ENCODE peak calls at places on chromosomes 7 and 10, in ten cellular contexts. K is left ventricle myocardium inferior; T is SW480; P is stimulated activated CD8-positive, alpha-beta memory T cell treated with anti-CD3 and anti-CD28 coated beads, Interleukin-7, amount 100 ng/mL, for 1 hour; B is AML-193; L is lower leg skin; W is KBM-7; I is brain microvascular endothelial cell; X is left cardiac atrium; C is H9. M is an unnamed sample.

GRCh38 chr10:35739998-35740397 is 97.9 kb upstream of the FZD8 start:
- DNase-seq in K (no peak), L (no peak), T (no peak), X (no peak), W (no peak), I (peak), B (no peak), C (no peak), P (no peak), M (no peak)

GRCh38 chr10:73915206-73915851 is 4.4 kb downstream of the PLAU start:
- DNase-seq in T (no peak), C (no peak), I (no peak), P (no peak), L (no peak), X (no peak), K (no peak), B (no peak), W (no peak), M (no peak)

GRCh38 chr10:7408494-7409044 is 2.3 kb downstream of the SFMBT2 start:
- DNase-seq in K (peak), T (no peak), B (peak), L (peak), C (peak), P (no peak), X (peak), I (no peak), W (peak), M (peak)

GRCh38 chr7:124208173-124208572 is 175.3 kb upstream of the TMEM229A start:
- DNase-seq in T (no peak), C (no peak), K (no peak), B (no peak), L (no peak), W (no peak), I (no peak), P (no peak), X (no peak), M (no peak)

GRCh38 chr10:6037975-6038624 is 24.1 kb downstream of the IL2RA start:
- DNase-seq in C (no peak), L (no peak), X (no peak), P (no peak), B (no peak), W (no peak), K (no peak), T (no peak), I (no peak), M (no peak)

GRCh38 chr7:151150388-151150787 is 17.1 kb downstream of the GBX1 start:
- DNase-seq in X (no peak), W (no peak), T (no peak), K (no peak), C (no peak), I (no peak), P (no peak), L (no peak), B (no peak), M (no peak)

GRCh38 chr7:137874390-137874789 is 27.6 kb upstream of the DGKI start:
- DNase-seq in W (no peak), T (no peak), B (no peak), I (peak), L (no peak), X (no peak), K (no peak), P (no peak), C (no peak), M (no peak)

GRCh38 chr7:44415510-44415909 is 74.9 kb downstream of the NUDCD3 start:
- DNase-seq in P (no peak), C (no peak), L (peak), X (no peak), W (no peak), I (no peak), K (no peak), T (peak), B (no peak), M (no peak)

GRCh38 chr10:113232928-113233511 is 283.0 kb downstream of the TCF7L2 start:
- DNase-seq in L (peak), B (no peak), C (no peak), K (no peak), I (no peak), T (no peak), P (no peak), W (peak), X (no peak), M (no peak)

GRCh38 chr7:68244411-68244810 is 1247.8 kb downstream of the TYW1 start:
- DNase-seq in T (no peak), B (no peak), K (no peak), P (no peak), L (no peak), X (no peak), W (no peak), C (no peak), I (no peak), M (no peak)

GRCh38 chr10:77497748-77498147 is 139.9 kb downstream of the KCNMA1 start:
- DNase-seq in L (no peak), T (no peak), C (no peak), I (no peak), B (no peak), P (no peak), W (no peak), K (no peak), X (no peak), M (peak)

GRCh38 chr10:73798927-73799563 is 12.4 kb downstream of the NDST2 start:
- DNase-seq in K (no peak), I (no peak), T (no peak), P (no peak), C (no peak), L (no peak), W (no peak), X (no peak), B (no peak), M (no peak)

GRCh38 chr7:124856299-124856888 is 73.2 kb downstream of the POT1 start:
- DNase-seq in C (no peak), I (peak), T (peak), B (peak), W (peak), L (no peak), X (no peak), K (no peak), P (no peak), M (peak)

GRCh38 chr10:110965216-110965615 is 45.8 kb downstream of the SHOC2 start:
- DNase-seq in P (no peak), T (no peak), X (no peak), I (no peak), W (no peak), C (no peak), L (no peak), K (no peak), B (no peak), M (no peak)

GRCh38 chr7:71459137-71459536 is 327.2 kb downstream of the GALNT17 start:
- DNase-seq in W (no peak), B (no peak), P (no peak), X (no peak), I (no peak), K (no peak), T (no peak), L (no peak), C (no peak), M (no peak)

GRCh38 chr10:96133135-96133534 is 3.0 kb downstream of the ZNF518A start:
- DNase-seq in K (no peak), W (no peak), T (no peak), B (no peak), P (no peak), I (peak), C (no peak), X (no peak), L (no peak), M (no peak)

GRCh38 chr10:124699471-124700292 is 44.5 kb downstream of the FAM53B start:
- DNase-seq in T (no peak), W (no peak), L (no peak), C (no peak), P (no peak), I (no peak), B (no peak), K (peak), X (peak), M (no peak)

GRCh38 chr7:51118628-51119027 is 198.0 kb downstream of the COBL start:
- DNase-seq in B (no peak), K (no peak), L (no peak), C (no peak), T (no peak), I (no peak), X (no peak), W (no peak), P (no peak), M (no peak)

GRCh38 chr7:42617781-42618457 is 294.0 kb downstream of the C7orf25 start:
- DNase-seq in W (no peak), P (no peak), I (no peak), X (no peak), L (no peak), C (peak), K (no peak), T (no peak), B (no peak), M (peak)

GRCh38 chr7:135334830-135335543 is 101.3 kb downstream of the STRA8 start:
- DNase-seq in C (no peak), K (no peak), L (peak), B (no peak), P (no peak), T (no peak), I (no peak), X (no peak), W (no peak), M (no peak)

GRCh38 chr10:74640134-74640533 is 186.3 kb upstream of the KAT6B start:
- DNase-seq in L (no peak), C (peak), X (no peak), B (no peak), T (no peak), P (no peak), W (no peak), I (no peak), K (no peak), M (peak)

GRCh38 chr7:92259610-92260247 is 14.0 kb downstream of the ANKIB1 start:
- DNase-seq in I (no peak), X (no peak), P (no peak), C (no peak), L (no peak), W (peak), B (no peak), K (no peak), T (no peak), M (no peak)

GRCh38 chr7:138979226-138979979 is 1.8 kb downstream of the KIAA1549 start:
- DNase-seq in C (no peak), K (no peak), X (no peak), L (peak), B (no peak), W (peak), P (no peak), T (peak), I (no peak), M (no peak)

GRCh38 chr7:47600199-47601118 is 18.5 kb upstream of the TNS3 start:
- DNase-seq in K (no peak), T (peak), W (no peak), B (no peak), L (no peak), X (no peak), P (no peak), C (no peak), I (peak), M (no peak)

GRCh38 chr7:129877146-129877792 is 75.5 kb downstream of the UBE2H start:
- DNase-seq in B (peak), L (no peak), I (no peak), X (no peak), C (no peak), P (no peak), W (no peak), K (no peak), T (no peak), M (no peak)

GRCh38 chr10:72275351-72276012 is 1.8 kb downstream of the DDIT4 start:
- DNase-seq in I (no peak), X (no peak), P (no peak), C (no peak), W (peak), T (no peak), K (no peak), L (no peak), B (no peak), M (no peak)

GRCh38 chr10:110448682-110449418 is 48.9 kb upstream of the DUSP5 start:
- DNase-seq in X (no peak), K (no peak), W (no peak), T (no peak), L (peak), C (no peak), I (no peak), B (no peak), P (no peak), M (no peak)

GRCh38 chr7:44637788-44638594 is 31.6 kb downstream of the OGDH start:
- DNase-seq in C (no peak), W (no peak), P (peak), I (peak), K (peak), T (peak), X (peak), B (no peak), L (no peak), M (no peak)

GRCh38 chr10:21042536-21042935 is 145.4 kb upstream of the NEBL start:
- DNase-seq in P (no peak), B (no peak), L (no peak), K (no peak), C (no peak), T (no peak), X (no peak), I (no peak), W (no peak), M (no peak)

GRCh38 chr7:152607007-152607406 is 68.9 kb downstream of the XRCC2 start:
- DNase-seq in K (no peak), C (no peak), L (no peak), I (no peak), B (no peak), P (no peak), T (no peak), W (no peak), X (no peak), M (no peak)

GRCh38 chr7:155764432-155764798 is 47.8 kb downstream of the SHH start:
- DNase-seq in C (no peak), I (no peak), B (no peak), P (no peak), L (no peak), X (no peak), T (no peak), W (peak), K (no peak), M (no peak)

GRCh38 chr10:35328404-35329037 is 7.8 kb upstream of the CCNY start:
- DNase-seq in P (no peak), I (peak), W (no peak), C (no peak), K (no peak), L (no peak), X (no peak), B (no peak), T (no peak), M (no peak)

M was measured in H7.